ENCODE peak calls at places on chromosomes 1 and 21, in four cellular contexts. D is neuronal stem cell, Y is mammary epithelial cell, I is HCT116. C is an unnamed sample.

GRCh38 chr1:218765753-218766152 is 407.9 kb upstream of the LYPLAL1 start:
- DNase-seq in I (no peak), D (no peak), Y (no peak), C (no peak)

GRCh38 chr1:188027613-188028012 is 1198.9 kb downstream of the PLA2G4A start:
- DNase-seq in Y (peak), I (peak), D (no peak), C (no peak)

GRCh38 chr1:168045311-168045710 is 91.4 kb downstream of the GPR161 start:
- DNase-seq in D (no peak), Y (no peak), I (no peak), C (no peak)

GRCh38 chr1:30879940-30880339 is 28.6 kb downstream of the SDC3 start:
- DNase-seq in D (no peak), Y (peak), I (no peak), C (no peak)

GRCh38 chr1:161736332-161736969 is 13.1 kb upstream of the DUSP12 start:
- DNase-seq in Y (peak), D (no peak), I (no peak), C (no peak)

GRCh38 chr1:218787826-218788225 is 385.9 kb upstream of the LYPLAL1 start:
- DNase-seq in I (no peak), D (no peak), Y (no peak), C (no peak)

GRCh38 chr1:9475061-9475627 is 64.1 kb upstream of the SLC25A33 start:
- DNase-seq in D (no peak), I (no peak), Y (peak), C (no peak)

GRCh38 chr21:30209571-30209970 is 6.3 kb downstream of the CLDN8 start:
- DNase-seq in I (no peak), D (peak), Y (no peak), C (no peak)

GRCh38 chr21:44286716-44287632 is 1.3 kb downstream of the AIRE start:
- DNase-seq in I (no peak), Y (no peak), D (no peak), C (no peak)

GRCh38 chr1:11012260-11013159 is at the start of gene TARDBP:
- DNase-seq in Y (peak), D (peak), I (peak), C (peak)

GRCh38 chr1:230820568-230820967 is 47.8 kb downstream of the C1orf198 start:
- DNase-seq in I (no peak), Y (no peak), D (no peak), C (no peak)

GRCh38 chr1:27427329-27427728 is 34.9 kb downstream of the GPR3 start:
- DNase-seq in I (no peak), Y (no peak), D (no peak), C (no peak)

GRCh38 chr1:167173516-167174184 is 47.0 kb upstream of the POU2F1 start:
- DNase-seq in I (peak), Y (no peak), D (no peak), C (no peak)

GRCh38 chr1:41835488-41835887 is 83.2 kb downstream of the HIVEP3 start:
- DNase-seq in I (no peak), Y (no peak), D (no peak), C (no peak)

GRCh38 chr1:11535316-11535715 is 56.4 kb downstream of the DISP3 start:
- DNase-seq in Y (no peak), D (no peak), I (no peak), C (no peak)

GRCh38 chr1:208088319-208088718 is 155.9 kb downstream of the PLXNA2 start:
- DNase-seq in Y (no peak), D (no peak), I (no peak), C (no peak)

GRCh38 chr1:215002471-215002870 is 80.1 kb upstream of the KCNK2 start:
- DNase-seq in Y (peak), D (no peak), I (no peak), C (no peak)

GRCh38 chr1:213979751-213980605 is 7.8 kb upstream of the PROX1 start:
- DNase-seq in Y (no peak), I (no peak), D (peak), C (no peak)

GRCh38 chr1:167501513-167502191 is 16.7 kb downstream of the CD247 start:
- DNase-seq in Y (no peak), I (no peak), D (no peak), C (peak)

GRCh38 chr1:165375623-165376022 is 19.1 kb upstream of the LMX1A start:
- DNase-seq in Y (no peak), D (no peak), I (no peak), C (no peak)

GRCh38 chr1:26784023-26784871 is 3.5 kb upstream of the PIGV start:
- DNase-seq in I (no peak), Y (no peak), D (no peak), C (no peak)

GRCh38 chr1:197182716-197183115 is 36.2 kb upstream of the ASPM start:
- DNase-seq in I (no peak), Y (no peak), D (no peak), C (no peak)

GRCh38 chr1:65177457-65177856 is 29.5 kb downstream of the AK4 start:
- DNase-seq in I (peak), D (no peak), Y (peak), C (no peak)

GRCh38 chr21:40902299-40902698 is 55.3 kb upstream of the DSCAM start:
- DNase-seq in Y (no peak), I (no peak), D (no peak), C (no peak)

GRCh38 chr1:39952359-39953110 is 2.4 kb upstream of the MFSD2A start:
- DNase-seq in I (no peak), D (no peak), Y (peak), C (no peak)

GRCh38 chr1:214236477-214236876 is 44.5 kb upstream of the SMYD2 start:
- DNase-seq in Y (no peak), D (no peak), I (no peak), C (no peak)

GRCh38 chr1:27416387-27417111 is 24.1 kb downstream of the GPR3 start:
- DNase-seq in D (no peak), I (peak), Y (peak), C (peak)

GRCh38 chr1:175015243-175015642 is 8.0 kb downstream of the MRPS14 start:
- DNase-seq in I (no peak), Y (no peak), D (no peak), C (no peak)

GRCh38 chr1:246588322-246588721 is 22.1 kb downstream of the CNST start:
- DNase-seq in Y (peak), I (no peak), D (no peak), C (no peak)

GRCh38 chr1:225638853-225639252 is 14.1 kb downstream of the ENAH start:
- DNase-seq in Y (no peak), D (no peak), I (no peak), C (no peak)

GRCh38 chr1:107920999-107921398 is 44.0 kb downstream of the VAV3 start:
- DNase-seq in I (no peak), Y (no peak), D (no peak), C (no peak)

GRCh38 chr1:16175610-16176553 is 20.0 kb upstream of the EPHA2 start:
- DNase-seq in Y (peak), D (no peak), I (no peak), C (no peak)

GRCh38 chr1:110875216-110875731 is 2.3 kb downstream of the CD53 start:
- DNase-seq in I (no peak), D (no peak), Y (no peak), C (peak)

GRCh38 chr1:68111804-68112436 is 61.5 kb upstream of the DIRAS3 start:
- DNase-seq in Y (peak), I (peak), D (peak), C (peak)

DNA sequence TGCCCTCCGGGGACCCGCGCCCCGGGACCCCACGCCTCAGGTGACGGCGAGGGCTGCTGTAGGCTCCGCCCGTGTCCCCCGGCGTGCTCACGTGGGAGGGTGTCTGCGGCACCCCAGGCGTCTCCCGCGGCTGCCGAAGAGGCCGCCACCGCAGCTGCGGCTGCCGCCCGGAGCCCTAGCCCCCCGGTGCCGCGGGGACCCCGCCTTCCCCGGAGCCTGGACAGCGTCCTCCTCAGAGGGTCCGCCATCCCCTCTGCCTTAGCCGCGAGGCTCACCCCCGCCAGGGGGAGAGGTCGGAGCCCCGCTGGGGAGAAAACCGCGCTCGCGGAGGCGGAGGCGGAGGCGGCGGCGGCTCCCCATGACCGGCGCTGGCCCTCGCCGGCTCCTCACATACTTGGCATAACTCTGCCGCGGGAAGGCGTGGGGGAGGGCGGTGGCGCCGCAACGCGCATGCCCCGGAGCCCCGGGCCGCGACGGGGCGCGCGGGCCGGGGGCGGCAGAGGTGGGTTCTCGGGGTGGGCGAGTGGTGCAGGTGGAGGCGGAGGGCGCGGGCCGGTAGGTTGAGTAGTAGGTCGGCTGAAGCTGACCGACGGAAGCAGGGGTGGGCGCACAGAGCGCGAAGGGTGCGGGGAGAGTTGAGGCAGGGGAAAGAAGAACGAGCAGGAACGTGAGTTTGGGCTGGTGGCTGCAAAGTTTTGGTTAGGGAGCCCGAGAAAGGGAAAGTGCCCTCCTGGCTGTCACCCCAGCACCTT is 700 bp upstream of the SYDE2 start:
- DNase-seq in Y (peak), D (peak), I (no peak), C (no peak)
- H3K27ac ChIP-seq in Y (peak), D (peak), I (peak), C (no peak)

GRCh38 chr1:179968284-179968993 is 13.8 kb downstream of the CEP350 start:
- DNase-seq in D (no peak), Y (no peak), I (no peak), C (no peak)
- H3K9ac ChIP-seq in D (no peak), Y (no peak), I (no peak), C (no peak)

DNA sequence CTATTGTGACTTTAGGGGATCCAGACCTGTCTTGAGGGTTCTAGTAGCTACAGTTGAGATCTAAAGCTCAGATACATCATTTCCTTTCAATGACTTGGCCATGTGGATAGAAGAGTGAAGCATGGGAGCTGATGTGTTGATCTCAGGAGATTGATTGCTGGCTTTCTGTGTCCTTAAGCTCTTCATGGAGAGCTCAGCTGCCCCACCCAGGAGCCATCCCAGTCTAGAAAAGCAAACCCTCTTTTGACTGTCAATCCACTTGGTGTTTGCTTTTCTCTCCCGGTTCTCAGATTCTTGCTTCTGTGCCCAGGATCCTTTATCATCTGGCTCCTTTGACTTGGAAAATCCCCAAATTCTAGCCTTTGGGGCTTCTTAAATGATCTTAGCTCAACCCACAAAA is 87.2 kb downstream of the ATP1A1 start:
- DNase-seq in D (no peak), I (no peak), Y (no peak), C (no peak)
- H3K27ac ChIP-seq in D (no peak), I (no peak), Y (no peak), C (no peak)

GRCh38 chr1:32983039-32983438 is 18.4 kb upstream of the RNF19B start:
- DNase-seq in D (no peak), Y (no peak), I (no peak), C (no peak)

GRCh38 chr1:32981003-32981909 is 16.6 kb upstream of the RNF19B start:
- DNase-seq in D (no peak), I (no peak), Y (peak), C (peak)

GRCh38 chr1:32984090-32984828 is 19.6 kb upstream of the RNF19B start:
- DNase-seq in D (no peak), Y (no peak), I (no peak), C (no peak)

GRCh38 chr1:32988665-32989064 is 24.1 kb upstream of the RNF19B start:
- DNase-seq in I (no peak), Y (peak), D (no peak), C (no peak)

DNA sequence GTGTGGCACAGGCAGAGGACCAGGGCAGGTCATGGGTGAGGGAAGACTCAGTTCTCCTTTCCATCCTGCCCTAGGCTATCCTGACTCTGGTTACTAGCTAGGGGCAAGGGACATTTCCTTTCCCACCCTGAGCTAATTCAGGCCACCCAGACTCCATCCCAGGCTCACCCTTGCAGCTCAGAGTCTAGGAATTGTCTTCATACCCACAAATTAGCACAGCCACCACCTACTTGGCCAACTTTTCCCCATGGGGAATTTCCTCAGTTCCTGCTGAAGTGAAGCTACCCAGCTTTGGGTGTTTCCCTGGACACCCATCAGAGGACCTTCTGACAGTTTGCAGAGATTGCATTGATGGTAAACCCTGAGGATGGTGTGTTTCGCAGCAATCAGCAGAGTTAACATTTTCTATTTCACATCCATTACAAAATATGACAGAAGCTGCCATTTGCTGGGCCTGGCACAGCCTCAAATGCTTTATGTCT is 20.3 kb upstream of the RNF19B start:
- DNase-seq in D (no peak), I (no peak), Y (no peak), C (no peak)
- H3K9ac ChIP-seq in D (no peak), I (no peak), Y (no peak), C (no peak)

GRCh38 chr1:58317694-58318093 is 228.8 kb downstream of the OMA1 start:
- DNase-seq in I (no peak), Y (no peak), D (no peak), C (no peak)
- H3K27ac ChIP-seq in I (no peak), Y (no peak), D (no peak), C (no peak)

DNA sequence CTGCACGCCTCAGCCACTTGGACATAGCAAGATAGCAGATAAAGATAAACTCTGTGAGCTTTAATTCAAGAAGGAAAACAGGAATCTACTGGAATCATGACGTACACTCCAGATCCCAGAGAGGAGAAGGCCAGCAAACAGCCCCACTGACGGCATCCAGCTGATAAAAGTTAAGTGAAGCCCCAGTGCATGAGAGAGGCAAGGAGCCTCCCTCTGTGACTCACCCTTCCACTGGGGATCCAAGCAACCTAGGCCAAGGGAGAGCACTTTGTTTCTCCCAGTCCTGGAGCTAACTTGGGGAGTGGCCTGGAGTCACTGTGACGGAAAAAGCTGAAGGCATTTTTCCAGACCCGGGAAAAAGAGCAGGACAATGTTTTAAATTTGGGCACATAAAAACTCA is 270.0 kb downstream of the AKT3 start:
- DNase-seq in Y (no peak), D (no peak), I (no peak), C (no peak)
- H3K9ac ChIP-seq in Y (no peak), D (no peak), I (no peak), C (no peak)

DNA sequence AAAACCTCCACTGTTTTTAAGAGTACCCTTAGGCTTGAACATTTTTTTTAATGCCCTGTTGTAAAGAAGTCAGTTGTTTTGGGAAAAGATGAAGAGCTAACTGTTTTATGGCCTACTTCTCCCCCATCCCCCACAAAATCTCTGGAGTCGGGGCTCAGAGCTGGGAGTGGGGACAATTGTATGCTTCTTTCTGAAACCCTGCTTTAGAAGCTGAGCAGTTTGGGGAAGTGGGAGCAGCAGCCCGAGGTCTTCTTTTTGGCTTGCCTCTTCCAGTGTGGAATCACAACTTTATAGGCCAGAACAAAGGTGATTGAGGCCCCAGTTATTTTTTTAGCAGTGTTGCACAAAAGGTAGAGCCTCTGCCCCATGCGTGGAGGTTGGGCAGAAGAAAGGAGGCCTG is 25.2 kb downstream of the PPP2R5A start:
- DNase-seq in D (no peak), I (no peak), Y (no peak), C (no peak)
- H3K27ac ChIP-seq in D (no peak), I (peak), Y (no peak), C (no peak)

DNA sequence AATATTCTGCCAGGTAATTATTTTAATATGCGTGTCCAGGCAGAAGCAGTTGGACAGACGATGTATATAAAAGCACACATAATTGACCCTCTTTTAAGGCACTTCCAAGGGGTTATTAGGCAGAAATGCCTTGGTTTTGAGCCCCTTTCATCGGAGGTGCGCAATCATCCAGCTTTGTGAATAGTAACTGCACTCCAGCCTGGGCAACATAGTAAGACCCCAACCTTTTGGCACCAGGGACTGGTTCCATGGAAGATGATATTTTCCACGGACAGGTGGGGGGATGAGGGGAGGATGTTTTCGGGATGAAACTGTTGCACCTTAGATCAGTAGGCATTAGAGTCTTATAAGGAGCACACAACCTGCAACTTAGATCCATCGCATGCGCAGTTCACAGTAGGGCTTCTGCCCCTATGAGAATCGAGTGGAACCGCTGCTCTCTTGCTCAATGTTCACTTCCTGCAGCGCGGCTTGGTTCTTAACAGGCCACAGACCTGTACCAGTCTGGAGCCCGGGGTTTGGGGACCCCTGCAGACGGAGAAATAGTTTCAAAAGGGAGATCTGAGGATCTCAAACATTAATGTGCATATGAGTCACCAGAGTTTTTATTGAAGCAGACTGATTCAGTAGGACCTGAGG is 1.8 kb upstream of the MCOLN2 start:
- DNase-seq in I (no peak), D (peak), Y (no peak), C (peak)
- H3K9ac ChIP-seq in I (no peak), D (no peak), Y (no peak), C (no peak)

DNA sequence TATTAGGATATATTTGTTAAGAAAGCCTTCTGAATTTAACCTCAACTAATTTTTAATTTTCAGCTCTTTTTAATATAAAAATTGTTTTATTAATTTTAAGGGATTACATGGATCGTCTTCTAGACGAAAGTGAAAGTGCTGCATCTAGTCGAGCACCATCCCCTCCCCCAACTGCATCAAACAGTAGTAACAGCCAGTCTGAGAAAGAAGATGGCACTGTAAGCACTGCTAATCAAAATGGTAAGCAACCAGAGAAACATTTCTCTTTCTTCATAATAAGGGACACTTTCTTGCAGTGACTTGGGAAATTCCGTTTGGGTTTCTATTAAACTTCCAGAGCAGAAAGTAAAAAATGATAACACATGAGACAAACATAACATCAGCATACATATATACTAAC is 56.9 kb downstream of the MIER1 start:
- DNase-seq in I (no peak), D (no peak), Y (peak), C (no peak)
- H3K27ac ChIP-seq in I (no peak), D (no peak), Y (no peak), C (no peak)

GRCh38 chr21:39314155-39315027 is 959 bp upstream of the BRWD1 start:
- DNase-seq in I (no peak), Y (peak), D (no peak), C (peak)

GRCh38 chr21:39313457-39314154 is at the start of gene BRWD1:
- DNase-seq in I (peak), D (peak), Y (peak), C (peak)

GRCh38 chr21:39313042-39313456 is 383 bp downstream of the BRWD1 start:
- DNase-seq in D (peak), I (no peak), Y (no peak), C (peak)

GRCh38 chr21:39311164-39311563 is 2.3 kb downstream of the BRWD1 start:
- DNase-seq in Y (no peak), D (no peak), I (no peak), C (no peak)

GRCh38 chr21:39312112-39313041 is 1.1 kb downstream of the BRWD1 start:
- DNase-seq in I (peak), Y (peak), D (peak), C (peak)
- H3K9ac ChIP-seq in I (peak), Y (no peak), D (peak), C (peak)

C was measured in Karpas-422.